ENCODE peak calls at places on chromosomes 5 and 9, in four cellular contexts. D, Z, K and F are unnamed samples.

GRCh38 chr5:68245325-68245724 is 29.8 kb downstream of the PIK3R1 start:
- DNase-seq in D (no peak), Z (no peak), K (no peak), F (no peak)

GRCh38 chr5:111932207-111932606 is 175.2 kb upstream of the NREP start:
- DNase-seq in D (no peak), Z (no peak), K (no peak), F (no peak)

GRCh38 chr5:108801776-108802175 is 54.1 kb downstream of the FER start:
- DNase-seq in D (no peak), Z (no peak), K (peak), F (no peak)

GRCh38 chr5:132082329-132083023 is 8.9 kb downstream of the CSF2 start:
- DNase-seq in D (peak), Z (no peak), K (no peak), F (no peak)

GRCh38 chr5:137220523-137220927 is 278.6 kb downstream of the SPOCK1 start:
- DNase-seq in D (no peak), Z (no peak), K (peak), F (no peak)

GRCh38 chr5:9351535-9351934 is 194.3 kb downstream of the SEMA5A start:
- DNase-seq in D (no peak), Z (no peak), K (no peak), F (no peak)

GRCh38 chr9:137602661-137603060 is 2.8 kb upstream of the ARRDC1 start:
- DNase-seq in D (no peak), Z (no peak), K (no peak), F (no peak)

GRCh38 chr5:73626814-73627313 is 868 bp downstream of the ARHGEF28 start:
- DNase-seq in D (no peak), Z (no peak), K (no peak), F (no peak)

GRCh38 chr5:68464424-68464823 is 248.9 kb downstream of the PIK3R1 start:
- DNase-seq in D (no peak), Z (no peak), K (peak), F (no peak)

GRCh38 chr9:123761905-123762605 is 167.9 kb downstream of the DENND1A start:
- DNase-seq in D (no peak), Z (no peak), K (no peak), F (no peak)

GRCh38 chr5:28027851-28028250 is 989.5 kb upstream of the CDH9 start:
- DNase-seq in D (no peak), Z (no peak), K (no peak), F (no peak)

GRCh38 chr5:154265197-154265578 is 74.7 kb downstream of the GALNT10 start:
- DNase-seq in D (no peak), Z (no peak), K (no peak), F (no peak)

GRCh38 chr9:123069010-123069481 is 35.6 kb downstream of the GPR21 start:
- DNase-seq in D (no peak), Z (no peak), K (peak), F (no peak)

GRCh38 chr9:27460225-27461023 is 63.7 kb upstream of the IFNK start:
- DNase-seq in D (no peak), Z (no peak), K (peak), F (no peak)

GRCh38 chr9:129783516-129784361 is 19.2 kb upstream of the TOR1B start:
- DNase-seq in D (peak), Z (peak), K (peak), F (peak)

GRCh38 chr9:4762889-4763521 is 22.0 kb upstream of the AK3 start:
- DNase-seq in D (no peak), Z (no peak), K (peak), F (no peak)

GRCh38 chr9:135907006-135907434 is 326 bp downstream of the CAMSAP1 start:
- DNase-seq in D (peak), Z (peak), K (no peak), F (peak)

GRCh38 chr5:154901276-154901675 is 36.7 kb downstream of the GEMIN5 start:
- DNase-seq in D (no peak), Z (no peak), K (no peak), F (no peak)

DNA sequence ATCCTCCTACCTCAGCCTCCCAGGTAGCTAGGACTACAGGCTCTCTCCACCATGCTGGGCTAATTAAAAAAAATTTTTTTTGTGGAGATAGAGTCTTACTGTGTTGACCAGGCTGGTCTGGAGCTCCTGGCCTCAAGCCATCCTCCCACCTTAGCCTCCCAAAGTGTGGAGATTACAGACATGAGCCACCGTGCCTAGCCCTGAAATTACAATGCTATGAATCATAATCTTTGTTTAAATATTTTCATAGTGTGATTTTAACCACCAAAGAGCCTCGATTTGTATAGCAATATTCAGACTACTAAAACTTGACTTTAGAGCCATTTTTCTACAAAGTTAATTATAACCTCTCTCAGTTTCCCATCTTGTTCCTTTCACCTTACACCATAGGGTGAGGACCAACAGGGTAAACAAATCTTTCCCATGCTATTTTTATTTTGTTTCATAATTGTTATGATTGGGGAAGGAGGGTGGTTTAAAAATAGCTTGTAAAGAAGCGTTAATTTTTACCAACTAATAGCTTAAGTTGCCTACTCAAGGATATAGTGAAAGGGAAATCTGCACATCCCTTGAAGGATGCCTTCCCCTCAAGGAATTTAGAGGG is 32.7 kb downstream of the UBE2D2 start:
- DNase-seq in D (no peak), Z (no peak), K (peak), F (no peak)
- H3K27ac ChIP-seq in D (no peak), Z (peak), K (peak), F (no peak)

GRCh38 chr5:95763941-95764340 is 32.8 kb downstream of the RHOBTB3 start:
- DNase-seq in D (no peak), Z (no peak), K (no peak), F (no peak)

GRCh38 chr5:95759634-95760033 is 28.5 kb downstream of the RHOBTB3 start:
- DNase-seq in D (no peak), Z (no peak), K (peak), F (no peak)

GRCh38 chr5:95760291-95761191 is 29.4 kb downstream of the RHOBTB3 start:
- DNase-seq in D (no peak), Z (no peak), K (peak), F (no peak)

GRCh38 chr5:95761771-95762680 is 30.9 kb downstream of the RHOBTB3 start:
- DNase-seq in D (no peak), Z (no peak), K (peak), F (no peak)

DNA sequence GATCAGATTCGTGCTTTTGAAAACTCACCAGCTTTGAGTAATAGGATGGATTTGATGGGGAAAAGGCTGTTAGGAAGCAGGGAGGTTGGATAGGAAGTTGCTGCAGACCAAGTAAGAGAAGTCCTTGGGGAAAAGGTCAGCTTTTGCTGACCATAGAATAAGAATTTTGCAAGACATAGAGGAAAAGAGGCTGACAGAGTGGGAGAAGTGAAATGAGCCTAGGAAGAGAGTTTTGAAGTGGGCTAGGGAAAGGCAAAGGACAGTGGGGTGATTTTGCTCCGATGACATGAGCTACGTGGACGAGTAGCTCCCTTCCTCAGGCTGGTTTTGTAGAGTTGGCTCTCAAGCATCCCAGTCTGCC is 31.5 kb downstream of the RHOBTB3 start:
- DNase-seq in D (no peak), Z (no peak), K (no peak), F (no peak)
- H3K27ac ChIP-seq in D (no peak), Z (no peak), K (peak), F (no peak)

GRCh38 chr9:108058137-108058779 is 568.7 kb upstream of the KLF4 start:
- DNase-seq in D (no peak), Z (no peak), K (no peak), F (no peak)

GRCh38 chr9:108053555-108054061 is 564.0 kb upstream of the KLF4 start:
- DNase-seq in D (peak), Z (peak), K (peak), F (peak)

GRCh38 chr9:108057421-108058136 is 568.0 kb upstream of the KLF4 start:
- DNase-seq in D (no peak), Z (no peak), K (peak), F (no peak)

GRCh38 chr9:108056805-108057386 is 567.3 kb upstream of the KLF4 start:
- DNase-seq in D (no peak), Z (no peak), K (peak), F (no peak)

GRCh38 chr9:108056083-108056804 is 566.7 kb upstream of the KLF4 start:
- DNase-seq in D (no peak), Z (no peak), K (no peak), F (no peak)
- H3K27ac ChIP-seq in D (no peak), Z (peak), K (peak), F (no peak)

GRCh38 chr5:7420506-7421280 is 24.8 kb downstream of the ADCY2 start:
- DNase-seq in D (no peak), Z (no peak), K (no peak), F (no peak)

GRCh38 chr5:7419367-7419766 is 23.4 kb downstream of the ADCY2 start:
- DNase-seq in D (no peak), Z (no peak), K (no peak), F (no peak)

GRCh38 chr5:7419846-7420245 is 23.9 kb downstream of the ADCY2 start:
- DNase-seq in D (no peak), Z (no peak), K (no peak), F (no peak)

GRCh38 chr5:7415948-7416535 is 20.1 kb downstream of the ADCY2 start:
- DNase-seq in D (no peak), Z (no peak), K (no peak), F (no peak)

DNA sequence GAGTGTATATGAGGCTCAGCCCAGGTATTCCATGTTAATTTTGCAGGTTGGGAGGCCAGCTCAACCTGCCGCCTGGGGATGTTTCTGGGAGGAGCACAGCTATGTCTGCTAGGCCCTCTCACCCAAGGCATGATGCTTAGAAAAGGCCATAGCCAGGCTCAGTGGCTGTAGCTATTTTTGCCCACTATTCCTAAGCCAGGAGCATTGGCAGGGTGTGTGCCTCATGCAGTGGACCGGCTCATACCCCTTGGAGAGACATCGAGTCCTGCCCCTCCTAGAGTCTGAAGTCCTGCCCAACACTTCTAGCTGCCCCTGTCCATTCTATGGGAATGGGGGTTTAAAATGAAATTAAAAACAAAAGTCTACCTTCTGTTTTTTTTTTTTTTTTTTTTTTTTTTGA is 22.3 kb downstream of the ADCY2 start:
- DNase-seq in D (no peak), Z (no peak), K (no peak), F (no peak)
- H3K27ac ChIP-seq in D (no peak), Z (peak), K (no peak), F (no peak)